ENCODE peak calls at places on chromosomes 4 and X, in four cellular contexts. L is K562, H is GM12878, V is HepG2. T is an unnamed sample.

GRCh38 chr4:31194823-31195222 is 474.7 kb downstream of the PCDH7 start:
- DNase-seq in V (no peak), L (no peak), H (no peak), T (no peak)

GRCh38 chrX:24946369-24946768 is 69.4 kb downstream of the ARX start:
- DNase-seq in V (no peak), H (no peak), L (no peak), T (no peak)

GRCh38 chr4:165343353-165344191 is 16.1 kb downstream of the MSMO1 start:
- DNase-seq in H (no peak), L (no peak), V (peak; percentile 24), T (no peak)

GRCh38 chr4:76485450-76485849 is 50.4 kb downstream of the SHROOM3 start:
- DNase-seq in H (no peak), V (peak; percentile 9), L (no peak), T (no peak)

GRCh38 chrX:16148896-16149295 is 18.4 kb upstream of the MAGEB17 start:
- DNase-seq in L (no peak), H (no peak), V (no peak), T (no peak)

GRCh38 chr4:749771-750666 is 44.4 kb downstream of the PCGF3 start:
- DNase-seq in L (no peak), V (no peak), H (no peak), T (no peak)

GRCh38 chrX:71604141-71604540 is 14.2 kb downstream of the CXCR3 start:
- DNase-seq in H (no peak), V (no peak), L (no peak), T (no peak)

GRCh38 chr4:109864134-109864533 is 16.2 kb downstream of the LRIT3 start:
- DNase-seq in H (no peak), L (no peak), V (no peak), T (no peak)

GRCh38 chr4:128255906-128256305 is 31.7 kb downstream of the PGRMC2 start:
- DNase-seq in V (no peak), L (no peak), H (no peak), T (no peak)

GRCh38 chr4:112213850-112214249 is 17.7 kb upstream of the AP1AR start:
- DNase-seq in H (no peak), L (no peak), V (no peak), T (no peak)

GRCh38 chr4:153234923-153235322 is 30.7 kb downstream of the TRIM2 start:
- DNase-seq in V (no peak), H (no peak), L (no peak), T (no peak)

GRCh38 chr4:19030048-19030447 is 1008.5 kb upstream of the LCORL start:
- DNase-seq in H (no peak), V (no peak), L (no peak), T (no peak)

GRCh38 chrX:115948018-115948923 is 222.3 kb upstream of the AGTR2 start:
- DNase-seq in V (peak; percentile 47), L (peak; percentile 20), H (peak; percentile 41), T (no peak)

GRCh38 chr4:82984459-82984858 is 26.2 kb downstream of the LIN54 start:
- DNase-seq in H (no peak), V (peak; percentile 10), L (peak; percentile 30), T (no peak)

GRCh38 chrX:53223068-53223693 is 1.8 kb downstream of the KDM5C start:
- DNase-seq in V (no peak), L (no peak), H (no peak), T (no peak)
- TF ChIP-seq CBX5 in V (no peak), L (no peak), H (no peak), T (no peak)

DNA sequence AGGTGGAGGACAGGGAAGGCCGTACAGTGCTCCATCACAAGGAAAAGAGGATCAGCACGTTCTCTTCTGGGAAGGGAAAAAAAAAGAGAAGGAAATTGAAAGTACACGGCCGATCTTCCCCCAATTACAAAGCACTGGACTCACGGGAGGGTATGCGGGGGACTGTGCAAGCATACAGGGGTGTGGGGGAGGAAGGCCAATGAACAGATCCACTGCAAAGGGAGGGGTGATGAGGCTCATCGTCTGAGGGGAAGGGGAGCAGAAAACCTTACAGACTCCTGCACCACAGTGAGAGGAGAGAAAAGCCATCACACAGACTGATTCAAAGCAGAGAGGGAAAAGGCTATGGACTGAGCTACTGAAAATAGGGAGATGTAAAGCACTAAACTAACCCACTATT is 1.1 kb downstream of the ELK1 start:
- DNase-seq in L (peak; percentile 26), H (no peak), V (no peak), T (no peak)
- H3K4me3 ChIP-seq in L (peak overlapping the region; percentile 85), H (peak overlapping the region; percentile 64), V (peak overlapping the region; percentile 28), T (peak overlapping the region; percentile 66)

GRCh38 chrX:110002300-110003166 is at the start of gene TMEM164:
- DNase-seq in L (peak; percentile 90), H (peak; percentile 52), V (peak; percentile 12), T (peak; percentile 71)

GRCh38 chrX:110003167-110004156 is 548 bp downstream of the TMEM164 start:
- DNase-seq in L (peak; percentile 13), V (no peak), H (no peak), T (no peak)

GRCh38 chrX:110006161-110006560 is 3.2 kb downstream of the TMEM164 start:
- DNase-seq in H (no peak), L (no peak), V (no peak), T (no peak)

GRCh38 chrX:110004970-110005369 is 2.1 kb downstream of the TMEM164 start:
- DNase-seq in H (no peak), L (peak; percentile 14), V (no peak), T (no peak)

DNA sequence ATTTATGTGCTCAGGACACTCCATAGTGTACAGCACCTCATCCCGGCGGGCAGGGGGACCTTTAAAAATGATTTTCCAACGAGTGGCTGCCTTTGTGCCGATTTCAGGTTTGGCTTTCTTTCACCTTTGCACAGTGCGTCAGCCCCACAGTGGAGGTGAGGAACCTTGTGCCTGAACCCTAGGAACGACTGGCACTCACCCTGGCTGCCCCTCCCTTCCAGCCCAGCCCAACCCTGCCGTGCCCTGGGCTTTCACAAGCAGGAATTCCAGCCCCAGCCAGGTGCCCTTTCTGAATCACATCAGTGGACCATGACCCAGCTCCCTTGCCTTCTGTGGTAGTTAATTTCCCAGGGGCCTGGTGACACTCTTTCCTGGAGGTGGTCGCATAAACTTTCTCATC is 1.3 kb downstream of the TMEM164 start:
- DNase-seq in L (no peak), H (no peak), V (peak; percentile 9), T (no peak)
- TF ChIP-seq CBX5 in L (no peak), H (no peak), V (no peak), T (no peak)

GRCh38 chrX:100687546-100687945 is 43.5 kb downstream of the SRPX2 start:
- DNase-seq in L (no peak), H (no peak), V (no peak), T (no peak)
- H3K4me3 ChIP-seq in L (no peak overlapping the region), H (no peak overlapping the region), V (no peak overlapping the region), T (no peak overlapping the region)

GRCh38 chrX:38675856-38676255 is 114.5 kb downstream of the TSPAN7 start:
- DNase-seq in V (no peak), L (no peak), H (no peak), T (no peak)
- TF ChIP-seq CBX5 in V (no peak), L (no peak), H (no peak), T (no peak)

GRCh38 chr4:186702940-186703339 is 20.7 kb downstream of the FAT1 start:
- DNase-seq in H (no peak), V (no peak), L (no peak), T (no peak)

GRCh38 chr4:186700746-186701145 is 22.9 kb downstream of the FAT1 start:
- DNase-seq in L (no peak), V (no peak), H (no peak), T (no peak)

GRCh38 chr4:186701273-186701672 is 22.4 kb downstream of the FAT1 start:
- DNase-seq in H (no peak), L (no peak), V (peak; percentile 62), T (peak; percentile 64)

GRCh38 chr4:186702297-186702696 is 21.4 kb downstream of the FAT1 start:
- DNase-seq in V (peak; percentile 53), L (no peak), H (no peak), T (no peak)

GRCh38 chr4:186701788-186702187 is 21.9 kb downstream of the FAT1 start:
- DNase-seq in L (no peak), V (no peak), H (no peak), T (no peak)
- H3K4me3 ChIP-seq in L (no peak overlapping the region), V (peak overlapping the region; percentile 1), H (no peak overlapping the region), T (peak overlapping the region; percentile 7)

T was measured in H1.